ENCODE peak calls at places on chromosomes 1 and 21, in nine cellular contexts. X is KBM-7, T is left colon, Z is lung, G is brain microvascular endothelial cell, D is transverse colon, S is GM04504, L is lower lobe of right lung, C is T-cell. I is an unnamed sample.

GRCh38 chr1:70090875-70091274 is 114.5 kb downstream of the LRRC40 start:
- DNase-seq in G (peak; percentile 61), T (no peak), S (no peak), L (no peak), D (no peak), X (no peak), Z (no peak), C (no peak), I (no peak)

GRCh38 chr1:64112281-64112680 is 91.1 kb upstream of the UBE2U start:
- DNase-seq in T (no peak), Z (no peak), S (peak; percentile 23), D (no peak), G (peak; percentile 76), C (no peak), X (no peak), L (no peak), I (no peak)

GRCh38 chr1:67969446-67969845 is 81.0 kb downstream of the DIRAS3 start:
- DNase-seq in G (no peak), Z (no peak), S (no peak), T (no peak), C (no peak), L (no peak), X (no peak), D (no peak), I (no peak)

GRCh38 chr1:10744044-10744443 is 52.4 kb downstream of the CASZ1 start:
- DNase-seq in S (no peak), T (no peak), D (peak; percentile 29), X (no peak), L (no peak), Z (no peak), C (no peak), G (no peak), I (no peak)

GRCh38 chr1:198741744-198742143 is 102.9 kb downstream of the PTPRC start:
- DNase-seq in T (no peak), S (no peak), L (no peak), D (no peak), Z (no peak), G (peak; percentile 71), X (no peak), C (no peak), I (no peak)

GRCh38 chr21:32604484-32604883 is 7.7 kb downstream of the CFAP298 start:
- DNase-seq in X (no peak), L (no peak), C (no peak), G (no peak), S (no peak), D (no peak), Z (no peak), T (no peak), I (no peak)

GRCh38 chr1:155389831-155390230 is 69.1 kb downstream of the RUSC1 start:
- DNase-seq in L (no peak), D (no peak), X (no peak), Z (no peak), T (no peak), S (no peak), G (no peak), C (no peak), I (no peak)

GRCh38 chr1:15352122-15352957 is 57.3 kb upstream of the EFHD2 start:
- DNase-seq in D (peak; percentile 53), T (peak; percentile 73), C (no peak), X (peak; percentile 29), G (peak; percentile 69), S (no peak), Z (no peak), L (no peak), I (no peak)

GRCh38 chr1:27342778-27343638 is 1.2 kb downstream of the SYTL1 start:
- DNase-seq in Z (peak; percentile 65), X (peak; percentile 99), T (no peak), C (peak; percentile 81), D (peak; percentile 67), G (no peak), S (no peak), L (peak; percentile 82), I (peak; percentile 80)

GRCh38 chr1:12244078-12244477 is 14.2 kb downstream of the VPS13D start:
- DNase-seq in D (no peak), C (no peak), X (peak; percentile 49), Z (no peak), S (no peak), G (no peak), L (no peak), T (no peak), I (no peak)

I was measured in naive thymus-derived CD4-positive, alpha-beta T cell.